ENCODE peak calls at places on chromosomes 1 and 21, in seven cellular contexts. J is cardiac muscle cell, C is HFF-Myc, W is breast epithelium, L is cardiac fibroblast, R is AG04449, T is stomach. E is an unnamed sample.

GRCh38 chr1:8152731-8153702 is 126.9 kb upstream of the ERRFI1 start:
- DNase-seq in R (no peak), J (no peak), C (no peak), W (no peak), T (no peak), L (no peak), E (no peak)

GRCh38 chr1:184755226-184756065 is 788 bp upstream of the EDEM3 start:
- DNase-seq in L (peak; percentile 59), R (no peak), C (peak; percentile 5), T (no peak), W (no peak), J (peak; percentile 23), E (peak; percentile 59)

GRCh38 chr1:236489710-236490377 is 33.9 kb upstream of the LGALS8 start:
- DNase-seq in J (peak; percentile 71), C (peak; percentile 30), T (peak; percentile 31), R (no peak), L (peak; percentile 80), W (no peak), E (no peak)

GRCh38 chr1:171794085-171794484 is 12.6 kb downstream of the METTL13 start:
- DNase-seq in C (peak; percentile 56), W (no peak), L (peak; percentile 87), R (no peak), J (no peak), T (no peak), E (peak; percentile 69)

GRCh38 chr1:70542856-70543255 is 131.8 kb downstream of the CTH start:
- DNase-seq in C (no peak), L (no peak), J (no peak), T (no peak), R (no peak), W (no peak), E (no peak)

GRCh38 chr21:16363563-16363962 is 633.8 kb downstream of the USP25 start:
- DNase-seq in W (no peak), J (peak; percentile 34), C (no peak), T (no peak), L (no peak), R (no peak), E (no peak)

GRCh38 chr1:53285546-53285945 is 42.3 kb downstream of the LRP8 start:
- DNase-seq in W (no peak), R (no peak), J (no peak), C (no peak), L (no peak), T (no peak), E (no peak)

GRCh38 chr1:79380078-79380477 is 373.5 kb upstream of the ADGRL4 start:
- DNase-seq in L (no peak), R (no peak), W (no peak), J (no peak), T (no peak), C (no peak), E (no peak)

GRCh38 chr1:32798679-32799416 is 18.3 kb downstream of the YARS1 start:
- DNase-seq in J (no peak), W (no peak), C (no peak), R (no peak), T (no peak), L (no peak), E (no peak)

GRCh38 chr1:41838266-41838665 is 80.5 kb downstream of the HIVEP3 start:
- DNase-seq in R (no peak), L (no peak), T (no peak), C (no peak), W (no peak), J (no peak), E (no peak)

GRCh38 chr1:2108213-2108876 is 58.1 kb downstream of the PRKCZ start:
- DNase-seq in L (peak; percentile 51), J (peak; percentile 64), T (no peak), R (no peak), C (no peak), W (no peak), E (no peak)

GRCh38 chr1:94265011-94265422 is 27.6 kb upstream of the ARHGAP29 start:
- DNase-seq in R (no peak), W (no peak), L (no peak), C (no peak), J (no peak), T (peak; percentile 60), E (no peak)

GRCh38 chr21:45836268-45836655 is 145.3 kb upstream of the COL6A1 start:
- DNase-seq in R (no peak), L (no peak), T (no peak), J (no peak), C (no peak), W (no peak), E (no peak)

GRCh38 chr1:169046671-169047070 is 59.8 kb upstream of the ATP1B1 start:
- DNase-seq in J (no peak), C (no peak), L (no peak), R (no peak), W (no peak), T (no peak), E (no peak)

GRCh38 chr1:53415432-53415831 is 43.8 kb upstream of the DMRTB1 start:
- DNase-seq in L (no peak), J (no peak), T (no peak), W (no peak), C (no peak), R (no peak), E (no peak)

GRCh38 chr1:13662498-13662897 is 37.5 kb upstream of the PRDM2 start:
- DNase-seq in J (no peak), C (no peak), T (no peak), R (no peak), L (peak; percentile 57), W (no peak), E (no peak)

GRCh38 chr1:119435061-119435460 is 20.1 kb downstream of the HSD3B2 start:
- DNase-seq in C (no peak), T (no peak), L (peak; percentile 6), J (no peak), R (no peak), W (no peak), E (no peak)

GRCh38 chr1:53089478-53090226 is 27.6 kb downstream of the PODN start:
- DNase-seq in L (no peak), T (peak; percentile 34), W (no peak), R (no peak), J (no peak), C (no peak), E (no peak)

GRCh38 chr1:110185181-110185580 is 24.9 kb upstream of the KCNC4 start:
- DNase-seq in C (no peak), L (no peak), T (no peak), R (no peak), W (no peak), J (no peak), E (no peak)

GRCh38 chr1:245108251-245108650 is 46.5 kb upstream of the KIF26B start:
- DNase-seq in J (no peak), C (no peak), R (no peak), W (no peak), L (no peak), T (no peak), E (no peak)

GRCh38 chr1:185244015-185244747 is 72.9 kb downstream of the IVNS1ABP start:
- DNase-seq in R (peak; percentile 34), C (peak; percentile 14), L (peak; percentile 86), W (no peak), J (no peak), T (no peak), E (peak; percentile 70)

GRCh38 chr1:29236743-29236992 is 346 bp downstream of the PTPRU start:
- DNase-seq in W (no peak), T (no peak), L (peak; percentile 33), R (no peak), C (no peak), J (no peak), E (no peak)

GRCh38 chr21:40016667-40017066 is 149.4 kb downstream of the PCP4 start:
- DNase-seq in W (no peak), J (no peak), C (no peak), R (no peak), T (no peak), L (no peak), E (no peak)

GRCh38 chr1:59162665-59163064 is 134.2 kb upstream of the FGGY start:
- DNase-seq in J (no peak), R (no peak), W (no peak), L (no peak), T (no peak), C (no peak), E (no peak)

GRCh38 chr1:65480684-65481405 is 60.4 kb downstream of the LEPR start:
- DNase-seq in R (no peak), L (no peak), T (no peak), W (no peak), C (no peak), J (no peak), E (no peak)

GRCh38 chr1:209685835-209686234 is 10.6 kb downstream of the G0S2 start:
- DNase-seq in C (no peak), W (no peak), J (no peak), L (no peak), R (no peak), T (no peak), E (no peak)

GRCh38 chr1:45913925-45914501 is 110.6 kb downstream of the MAST2 start:
- DNase-seq in J (peak; percentile 16), C (no peak), T (no peak), L (no peak), R (no peak), W (no peak), E (no peak)
- H3K4me3 ChIP-seq in J (peak overlapping the region; percentile 8), C (no peak overlapping the region), T (no peak overlapping the region), L (no peak overlapping the region), R (no peak overlapping the region), W (no peak overlapping the region), E (no peak overlapping the region)

GRCh38 chr21:35168702-35169101 is 119.6 kb upstream of the RUNX1 start:
- DNase-seq in R (no peak), W (no peak), J (no peak), L (no peak), T (no peak), C (no peak), E (no peak)

GRCh38 chr21:35159881-35160280 is 110.8 kb upstream of the RUNX1 start:
- DNase-seq in R (no peak), J (no peak), W (no peak), L (peak; percentile 68), T (no peak), C (peak; percentile 20), E (no peak)

GRCh38 chr21:35163381-35163780 is 114.3 kb upstream of the RUNX1 start:
- DNase-seq in T (no peak), L (peak; percentile 62), C (no peak), W (no peak), J (no peak), R (no peak), E (no peak)

GRCh38 chr21:35164971-35165483 is 115.9 kb upstream of the RUNX1 start:
- DNase-seq in T (no peak), C (no peak), J (no peak), R (no peak), W (no peak), L (no peak), E (no peak)

GRCh38 chr21:35164380-35164779 is 115.3 kb upstream of the RUNX1 start:
- DNase-seq in W (no peak), C (no peak), J (no peak), L (no peak), R (no peak), T (no peak), E (no peak)
- TF ChIP-seq CTCF in W (no peak), C (no peak), J (no peak), L (no peak), R (no peak), T (no peak), E (no peak)

GRCh38 chr21:35027558-35028450 is 21.3 kb downstream of the RUNX1 start:
- DNase-seq in C (no peak), J (no peak), R (no peak), T (no peak), W (no peak), L (no peak), E (no peak)
- H3K4me3 ChIP-seq in C (no peak overlapping the region), J (no peak overlapping the region), R (no peak overlapping the region), T (no peak overlapping the region), W (no peak overlapping the region), L (no peak overlapping the region), E (no peak overlapping the region)

GRCh38 chr1:225664762-225665161 is 11.8 kb upstream of the ENAH start:
- DNase-seq in J (no peak), R (no peak), W (no peak), C (no peak), L (no peak), T (no peak), E (no peak)
- TF ChIP-seq CTCF in J (no peak), R (no peak), W (no peak), C (no peak), L (no peak), T (no peak), E (no peak)